ENCODE peak calls at places on chromosome 13, in five cellular contexts. One of them, this sample, is unnamed.

GRCh38 chr13:43737524-43737923 is 49.2 kb downstream of the ENOX1 start:
- DNase-seq in PC-9: no peak
- DNase-seq in GM23248: no peak
- DNase-seq in K562: no peak
- DNase-seq in PC-3: no peak
- DNase-seq in this sample: no peak

GRCh38 chr13:19713186-19713965 is 69.4 kb downstream of the PSPC1 start:
- DNase-seq in PC-3: peak
- DNase-seq in GM23248: peak
- DNase-seq in K562: peak
- DNase-seq in PC-9: no peak
- DNase-seq in this sample: peak

GRCh38 chr13:32804673-32805260 is 211.5 kb upstream of the KL start:
- DNase-seq in K562: no peak
- DNase-seq in GM23248: peak
- DNase-seq in PC-3: peak
- DNase-seq in PC-9: no peak
- DNase-seq in this sample: no peak

GRCh38 chr13:40340368-40341085 is 325.9 kb downstream of the FOXO1 start:
- DNase-seq in GM23248: no peak
- DNase-seq in PC-9: no peak
- DNase-seq in K562: no peak
- DNase-seq in PC-3: peak
- DNase-seq in this sample: no peak

GRCh38 chr13:34030782-34031181 is 212.8 kb downstream of the RFC3 start:
- DNase-seq in GM23248: peak
- DNase-seq in K562: no peak
- DNase-seq in PC-3: peak
- DNase-seq in PC-9: no peak
- DNase-seq in this sample: no peak

GRCh38 chr13:21399741-21400140 is 59.4 kb downstream of the ZDHHC20 start:
- DNase-seq in K562: no peak
- DNase-seq in PC-3: peak
- DNase-seq in PC-9: peak
- DNase-seq in GM23248: peak
- DNase-seq in this sample: peak

GRCh38 chr13:75101997-75102720 is 379.8 kb downstream of the TBC1D4 start:
- DNase-seq in GM23248: peak
- DNase-seq in PC-9: no peak
- DNase-seq in K562: no peak
- DNase-seq in PC-3: peak
- DNase-seq in this sample: no peak

GRCh38 chr13:58190578-58190977 is 559.0 kb downstream of the PCDH17 start:
- DNase-seq in K562: no peak
- DNase-seq in PC-3: no peak
- DNase-seq in PC-9: no peak
- DNase-seq in GM23248: no peak
- DNase-seq in this sample: no peak

GRCh38 chr13:75372517-75372916 is 109.5 kb downstream of the TBC1D4 start:
- DNase-seq in PC-9: peak
- DNase-seq in PC-3: peak
- DNase-seq in GM23248: peak
- DNase-seq in K562: peak
- DNase-seq in this sample: peak

GRCh38 chr13:85586422-85586831 is 212.8 kb downstream of the SLITRK6 start:
- DNase-seq in PC-3: peak
- DNase-seq in GM23248: no peak
- DNase-seq in K562: no peak
- DNase-seq in PC-9: peak
- DNase-seq in this sample: no peak

GRCh38 chr13:99270503-99270902 is 12.3 kb upstream of the GPR18 start:
- DNase-seq in PC-9: no peak
- DNase-seq in K562: no peak
- DNase-seq in GM23248: no peak
- DNase-seq in PC-3: no peak
- DNase-seq in this sample: no peak

GRCh38 chr13:66506979-66507378 is 723.2 kb downstream of the PCDH9 start:
- DNase-seq in PC-3: no peak
- DNase-seq in K562: no peak
- DNase-seq in PC-9: no peak
- DNase-seq in GM23248: no peak
- DNase-seq in this sample: no peak

GRCh38 chr13:38582133-38582532 is 104.7 kb upstream of the FREM2 start:
- DNase-seq in GM23248: peak
- DNase-seq in PC-3: peak
- DNase-seq in PC-9: peak
- DNase-seq in K562: peak
- DNase-seq in this sample: peak

GRCh38 chr13:30253830-30254229 is 53.5 kb downstream of the KATNAL1 start:
- DNase-seq in PC-9: no peak
- DNase-seq in K562: no peak
- DNase-seq in PC-3: no peak
- DNase-seq in GM23248: no peak
- DNase-seq in this sample: no peak

GRCh38 chr13:47136659-47136975 is 239.8 kb upstream of the HTR2A start:
- DNase-seq in PC-9: no peak
- DNase-seq in GM23248: no peak
- DNase-seq in PC-3: no peak
- DNase-seq in K562: no peak
- DNase-seq in this sample: no peak

GRCh38 chr13:46507978-46508377 is 45.0 kb upstream of the LRCH1 start:
- DNase-seq in GM23248: no peak
- DNase-seq in PC-9: no peak
- DNase-seq in PC-3: no peak
- DNase-seq in K562: no peak
- DNase-seq in this sample: no peak

GRCh38 chr13:87259479-87260083 is 411.6 kb upstream of the SLITRK5 start:
- DNase-seq in GM23248: peak
- DNase-seq in K562: no peak
- DNase-seq in PC-3: peak
- DNase-seq in PC-9: no peak
- DNase-seq in this sample: peak

GRCh38 chr13:80251403-80251802 is 89.5 kb downstream of the SPRY2 start:
- DNase-seq in PC-3: peak
- DNase-seq in K562: no peak
- DNase-seq in GM23248: peak
- DNase-seq in PC-9: peak
- DNase-seq in this sample: peak

GRCh38 chr13:99322297-99323103 is 15.3 kb upstream of the GPR183 start:
- DNase-seq in K562: peak
- DNase-seq in PC-3: peak
- DNase-seq in PC-9: peak
- DNase-seq in GM23248: peak
- DNase-seq in this sample: no peak

GRCh38 chr13:42786696-42787095 is 5.3 kb downstream of the FAM216B start:
- DNase-seq in PC-9: no peak
- DNase-seq in PC-3: no peak
- DNase-seq in K562: no peak
- DNase-seq in GM23248: no peak
- DNase-seq in this sample: no peak

GRCh38 chr13:37616131-37616530 is 17.6 kb upstream of the POSTN start:
- DNase-seq in PC-3: no peak
- DNase-seq in K562: no peak
- DNase-seq in PC-9: no peak
- DNase-seq in GM23248: no peak
- DNase-seq in this sample: no peak

GRCh38 chr13:73299787-73300186 is 241.0 kb downstream of the KLF5 start:
- DNase-seq in PC-9: no peak
- DNase-seq in PC-3: no peak
- DNase-seq in GM23248: no peak
- DNase-seq in K562: no peak
- DNase-seq in this sample: no peak

GRCh38 chr13:25701304-25701703 is 329.5 kb downstream of the ATP8A2 start:
- DNase-seq in PC-3: no peak
- DNase-seq in GM23248: no peak
- DNase-seq in K562: no peak
- DNase-seq in PC-9: no peak
- DNase-seq in this sample: no peak

GRCh38 chr13:91576590-91576989 is 178.2 kb downstream of the GPC5 start:
- DNase-seq in K562: peak
- DNase-seq in GM23248: no peak
- DNase-seq in PC-9: no peak
- DNase-seq in PC-3: no peak
- DNase-seq in this sample: no peak

GRCh38 chr13:66009241-66009640 is 1220.9 kb downstream of the PCDH9 start:
- DNase-seq in PC-9: no peak
- DNase-seq in PC-3: no peak
- DNase-seq in K562: no peak
- DNase-seq in GM23248: no peak
- DNase-seq in this sample: no peak

GRCh38 chr13:30071890-30072817 is 221.7 kb upstream of the UBL3 start:
- DNase-seq in PC-9: peak
- DNase-seq in K562: no peak
- DNase-seq in GM23248: no peak
- DNase-seq in PC-3: peak
- DNase-seq in this sample: no peak

GRCh38 chr13:109332501-109333499 is 453.6 kb downstream of the IRS2 start:
- DNase-seq in PC-3: no peak
- DNase-seq in K562: no peak
- DNase-seq in PC-9: no peak
- DNase-seq in GM23248: no peak
- DNase-seq in this sample: no peak

GRCh38 chr13:95955719-95956118 is 97.5 kb downstream of the UGGT2 start:
- DNase-seq in PC-3: no peak
- DNase-seq in PC-9: no peak
- DNase-seq in GM23248: no peak
- DNase-seq in K562: no peak
- DNase-seq in this sample: no peak

GRCh38 chr13:32045963-32046785 is 14.6 kb downstream of the FRY start:
- DNase-seq in GM23248: peak
- DNase-seq in K562: no peak
- DNase-seq in PC-3: no peak
- DNase-seq in PC-9: no peak
- DNase-seq in this sample: peak

GRCh38 chr13:70756088-70756487 is 647.8 kb upstream of the KLHL1 start:
- DNase-seq in K562: no peak
- DNase-seq in PC-3: no peak
- DNase-seq in PC-9: no peak
- DNase-seq in GM23248: no peak
- DNase-seq in this sample: no peak

GRCh38 chr13:99823961-99824360 is 147.6 kb downstream of the ZIC5 start:
- DNase-seq in PC-3: no peak
- DNase-seq in K562: no peak
- DNase-seq in GM23248: no peak
- DNase-seq in PC-9: peak
- DNase-seq in this sample: no peak

GRCh38 chr13:27961227-27962085 is 7.7 kb downstream of the CDX2 start:
- DNase-seq in GM23248: no peak
- DNase-seq in PC-3: no peak
- DNase-seq in K562: no peak
- DNase-seq in PC-9: no peak
- DNase-seq in this sample: no peak
- TF ChIP-seq EZH2 in GM23248: peak
- TF ChIP-seq EZH2 in PC-3: no peak
- TF ChIP-seq EZH2 in K562: no peak
- TF ChIP-seq EZH2 in PC-9: no peak
- TF ChIP-seq EZH2 in this sample: peak

DNA sequence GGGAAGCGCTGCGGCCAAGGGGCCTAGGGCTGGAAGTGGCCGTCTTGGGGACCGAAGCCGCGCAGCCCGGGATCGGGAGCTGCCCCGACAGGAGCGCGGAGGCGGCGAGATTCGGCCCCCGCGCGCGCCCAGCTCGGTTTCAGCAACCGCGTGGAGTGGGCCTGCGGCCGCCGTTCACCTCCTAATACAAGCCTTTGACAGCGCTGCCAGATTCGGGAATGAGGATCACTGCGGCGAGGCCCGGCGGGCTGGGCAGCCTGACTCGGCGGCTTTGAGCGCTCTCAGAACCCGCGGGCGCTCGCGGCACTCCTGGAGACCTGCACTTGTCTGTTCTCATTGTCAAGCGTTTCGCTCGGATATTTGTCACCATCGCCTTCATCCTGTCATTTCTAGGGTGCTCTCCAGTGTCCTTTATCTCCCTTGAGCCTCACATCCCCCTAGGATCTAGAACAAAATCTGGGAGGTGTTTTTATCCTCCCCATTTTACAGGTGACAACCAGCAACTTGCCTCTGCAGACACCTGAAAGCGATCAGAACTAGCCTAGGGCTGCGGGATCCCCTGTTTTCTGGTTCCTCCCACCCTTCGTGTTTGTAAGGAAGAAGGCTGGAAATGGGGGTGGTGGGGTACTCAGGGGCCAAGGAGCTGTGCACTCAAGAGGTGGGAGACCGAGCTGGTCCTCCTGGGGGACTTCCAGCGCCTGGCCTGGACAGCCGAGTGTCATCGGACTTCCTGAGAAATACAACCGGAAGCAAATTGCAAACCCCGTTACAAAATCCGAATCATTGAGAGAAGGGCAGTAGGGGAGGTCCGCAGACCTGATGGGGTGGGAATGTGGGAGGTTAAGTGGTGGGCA is 1.5 kb upstream of the CDX2 start:
- DNase-seq in GM23248: no peak
- DNase-seq in PC-9: no peak
- DNase-seq in K562: no peak
- DNase-seq in PC-3: no peak
- DNase-seq in this sample: no peak
- TF ChIP-seq EZH2 in GM23248: no peak
- TF ChIP-seq EZH2 in PC-9: no peak
- TF ChIP-seq EZH2 in K562: no peak
- TF ChIP-seq EZH2 in PC-3: no peak
- TF ChIP-seq EZH2 in this sample: peak

DNA sequence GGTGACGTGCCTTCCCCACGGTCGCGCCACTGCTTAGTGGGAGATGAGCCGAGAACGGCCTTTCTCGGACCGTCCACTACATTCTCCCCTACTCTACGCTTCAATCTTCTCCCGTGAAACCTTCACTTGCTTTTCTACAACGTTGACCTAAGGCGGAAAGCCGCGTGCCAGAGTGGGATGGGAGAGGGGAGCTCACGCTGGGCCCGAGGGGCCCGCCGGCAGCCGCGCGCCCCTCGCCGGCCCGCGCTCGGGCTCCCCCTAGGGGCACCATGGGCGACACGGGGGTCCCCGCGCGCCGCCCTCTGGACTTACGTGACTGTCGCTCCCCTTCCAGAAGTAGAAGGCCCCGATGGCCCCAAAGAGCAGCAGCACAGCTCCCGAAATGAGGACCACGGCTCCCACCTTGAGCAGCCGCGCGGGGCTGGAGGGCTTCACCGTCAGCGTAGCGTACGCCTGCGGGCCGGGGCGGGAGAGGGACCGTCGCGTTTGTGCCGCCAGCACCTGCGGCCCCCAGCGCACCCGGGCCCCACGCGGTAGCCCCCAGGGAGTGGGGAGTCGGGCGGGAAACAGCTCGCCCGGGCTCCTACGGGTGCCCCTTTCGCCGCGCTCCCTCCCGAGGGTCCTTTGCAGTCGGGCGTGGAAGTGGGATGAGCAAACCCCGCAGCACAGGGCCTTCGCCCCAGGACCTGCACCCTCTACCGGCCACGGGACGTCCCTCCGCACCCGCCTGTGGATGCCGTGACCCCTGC is 727 bp downstream of the CNMD start:
- DNase-seq in GM23248: peak
- DNase-seq in PC-3: no peak
- DNase-seq in K562: peak
- DNase-seq in PC-9: no peak
- DNase-seq in this sample: peak
- TF ChIP-seq EZH2 in GM23248: peak
- TF ChIP-seq EZH2 in PC-3: no peak
- TF ChIP-seq EZH2 in K562: no peak
- TF ChIP-seq EZH2 in PC-9: no peak
- TF ChIP-seq EZH2 in this sample: no peak

GRCh38 chr13:112363867-112364528 is 12.2 kb upstream of the SPACA7 start:
- DNase-seq in PC-9: no peak
- DNase-seq in PC-3: no peak
- DNase-seq in K562: no peak
- DNase-seq in GM23248: no peak
- DNase-seq in this sample: no peak
- TF ChIP-seq EZH2 in PC-9: no peak
- TF ChIP-seq EZH2 in PC-3: no peak
- TF ChIP-seq EZH2 in K562: no peak
- TF ChIP-seq EZH2 in GM23248: no peak
- TF ChIP-seq EZH2 in this sample: no peak